ENCODE peak calls at places on chromosome 22, in eight cellular contexts. One of them, this sample, is unnamed.

GRCh38 chr22:47816121-47816915 is 1053.9 kb downstream of the TBC1D22A start:
- DNase-seq in CD8-positive, alpha-beta T cell: no peak
- DNase-seq in heart left ventricle: no peak
- DNase-seq in Panc1: no peak
- DNase-seq in HL-60: no peak
- DNase-seq in BE2C: no peak
- DNase-seq in mammary epithelial cell: no peak
- DNase-seq in lower lobe of right lung: no peak
- DNase-seq in this sample: no peak

GRCh38 chr22:22882033-22882717 is 5.4 kb upstream of the IGLL5 start:
- DNase-seq in CD8-positive, alpha-beta T cell: no peak
- DNase-seq in heart left ventricle: no peak
- DNase-seq in Panc1: no peak
- DNase-seq in HL-60: peak; percentile 42
- DNase-seq in BE2C: no peak
- DNase-seq in mammary epithelial cell: peak; percentile 13
- DNase-seq in lower lobe of right lung: no peak
- DNase-seq in this sample: no peak

GRCh38 chr22:25113316-25113721 is 86.3 kb upstream of the CRYBB3 start:
- DNase-seq in CD8-positive, alpha-beta T cell: no peak
- DNase-seq in heart left ventricle: no peak
- DNase-seq in Panc1: no peak
- DNase-seq in HL-60: no peak
- DNase-seq in BE2C: no peak
- DNase-seq in mammary epithelial cell: peak; percentile 60
- DNase-seq in lower lobe of right lung: peak; percentile 64
- DNase-seq in this sample: no peak

GRCh38 chr22:19519041-19519926 is 4.9 kb downstream of the CLDN5 start:
- DNase-seq in CD8-positive, alpha-beta T cell: no peak
- DNase-seq in heart left ventricle: no peak
- DNase-seq in Panc1: no peak
- DNase-seq in HL-60: no peak
- DNase-seq in BE2C: no peak
- DNase-seq in mammary epithelial cell: no peak
- DNase-seq in lower lobe of right lung: no peak
- DNase-seq in this sample: no peak

GRCh38 chr22:31618471-31619176 is 43.4 kb downstream of the PISD start:
- DNase-seq in CD8-positive, alpha-beta T cell: no peak
- DNase-seq in heart left ventricle: no peak
- DNase-seq in Panc1: no peak
- DNase-seq in HL-60: no peak
- DNase-seq in BE2C: no peak
- DNase-seq in mammary epithelial cell: no peak
- DNase-seq in lower lobe of right lung: no peak
- DNase-seq in this sample: no peak

GRCh38 chr22:34950480-34950879 is 115.5 kb upstream of the ISX start:
- DNase-seq in CD8-positive, alpha-beta T cell: no peak
- DNase-seq in heart left ventricle: no peak
- DNase-seq in Panc1: no peak
- DNase-seq in HL-60: no peak
- DNase-seq in BE2C: no peak
- DNase-seq in mammary epithelial cell: no peak
- DNase-seq in lower lobe of right lung: no peak
- DNase-seq in this sample: no peak

GRCh38 chr22:39257522-39258475 is 13.0 kb upstream of the PDGFB start:
- DNase-seq in CD8-positive, alpha-beta T cell: no peak
- DNase-seq in heart left ventricle: no peak
- DNase-seq in Panc1: no peak
- DNase-seq in HL-60: no peak
- DNase-seq in BE2C: no peak
- DNase-seq in mammary epithelial cell: no peak
- DNase-seq in lower lobe of right lung: no peak
- DNase-seq in this sample: no peak

GRCh38 chr22:31148953-31149627 is 8.8 kb upstream of the PLA2G3 start:
- DNase-seq in CD8-positive, alpha-beta T cell: peak; percentile 18
- DNase-seq in heart left ventricle: peak; percentile 79
- DNase-seq in Panc1: peak; percentile 67
- DNase-seq in HL-60: peak; percentile 16
- DNase-seq in BE2C: peak; percentile 86
- DNase-seq in mammary epithelial cell: peak; percentile 48
- DNase-seq in lower lobe of right lung: peak; percentile 71
- DNase-seq in this sample: no peak

GRCh38 chr22:47448231-47449035 is 686.0 kb downstream of the TBC1D22A start:
- DNase-seq in CD8-positive, alpha-beta T cell: no peak
- DNase-seq in heart left ventricle: no peak
- DNase-seq in Panc1: no peak
- DNase-seq in HL-60: no peak
- DNase-seq in BE2C: no peak
- DNase-seq in mammary epithelial cell: no peak
- DNase-seq in lower lobe of right lung: no peak
- DNase-seq in this sample: no peak

GRCh38 chr22:33440756-33441155 is 382.6 kb upstream of the SYN3 start:
- DNase-seq in CD8-positive, alpha-beta T cell: no peak
- DNase-seq in heart left ventricle: no peak
- DNase-seq in Panc1: no peak
- DNase-seq in HL-60: no peak
- DNase-seq in BE2C: no peak
- DNase-seq in mammary epithelial cell: no peak
- DNase-seq in lower lobe of right lung: no peak
- DNase-seq in this sample: no peak

GRCh38 chr22:31192513-31192912 is 19.6 kb upstream of the LIMK2 start:
- DNase-seq in CD8-positive, alpha-beta T cell: no peak
- DNase-seq in heart left ventricle: no peak
- DNase-seq in Panc1: no peak
- DNase-seq in HL-60: no peak
- DNase-seq in BE2C: no peak
- DNase-seq in mammary epithelial cell: peak; percentile 8
- DNase-seq in lower lobe of right lung: no peak
- DNase-seq in this sample: no peak

GRCh38 chr22:17120281-17120680 is 879 bp downstream of the TMEM121B start:
- DNase-seq in CD8-positive, alpha-beta T cell: peak; percentile 71
- DNase-seq in heart left ventricle: peak; percentile 54
- DNase-seq in Panc1: no peak
- DNase-seq in HL-60: no peak
- DNase-seq in BE2C: no peak
- DNase-seq in mammary epithelial cell: peak; percentile 28
- DNase-seq in lower lobe of right lung: peak; percentile 71
- DNase-seq in this sample: no peak

GRCh38 chr22:28111501-28111900 is 192.4 kb upstream of the PITPNB start:
- DNase-seq in CD8-positive, alpha-beta T cell: no peak
- DNase-seq in heart left ventricle: no peak
- DNase-seq in Panc1: no peak
- DNase-seq in HL-60: no peak
- DNase-seq in BE2C: no peak
- DNase-seq in mammary epithelial cell: no peak
- DNase-seq in lower lobe of right lung: no peak
- DNase-seq in this sample: no peak

DNA sequence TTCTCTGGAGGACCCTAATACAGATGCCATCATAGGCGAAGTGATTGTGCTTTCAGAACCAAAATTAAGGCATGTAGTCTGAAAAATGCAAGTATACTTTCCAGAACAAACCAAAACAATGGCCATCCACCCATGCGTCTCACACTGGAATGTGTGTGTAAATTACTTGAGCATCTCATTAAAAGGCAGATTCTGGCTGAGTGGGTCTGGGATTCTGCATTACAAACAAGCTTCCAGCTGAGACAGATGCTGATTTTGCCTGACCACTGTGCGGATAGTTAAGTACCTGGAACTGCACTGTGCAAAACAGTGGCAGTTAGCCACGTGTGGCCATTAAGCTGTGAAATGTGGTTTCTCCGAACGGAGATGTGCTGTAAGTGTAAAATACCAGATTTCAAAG is 26.2 kb downstream of the RRP7A start:
- DNase-seq in CD8-positive, alpha-beta T cell: no peak
- DNase-seq in heart left ventricle: no peak
- DNase-seq in Panc1: no peak
- DNase-seq in HL-60: no peak
- DNase-seq in BE2C: no peak
- DNase-seq in mammary epithelial cell: no peak
- DNase-seq in lower lobe of right lung: no peak
- DNase-seq in this sample: no peak
- H3K4me3 ChIP-seq in CD8-positive, alpha-beta T cell: no peak overlapping the region
- H3K4me3 ChIP-seq in heart left ventricle: no peak overlapping the region
- H3K4me3 ChIP-seq in Panc1: no peak overlapping the region
- H3K4me3 ChIP-seq in HL-60: no peak overlapping the region
- H3K4me3 ChIP-seq in BE2C: no peak overlapping the region
- H3K4me3 ChIP-seq in mammary epithelial cell: no peak overlapping the region
- H3K4me3 ChIP-seq in lower lobe of right lung: no peak overlapping the region
- H3K4me3 ChIP-seq in this sample: no peak overlapping the region

GRCh38 chr22:29631725-29632124 is 28.3 kb downstream of the NF2 start:
- DNase-seq in CD8-positive, alpha-beta T cell: no peak
- DNase-seq in heart left ventricle: no peak
- DNase-seq in Panc1: no peak
- DNase-seq in HL-60: no peak
- DNase-seq in BE2C: no peak
- DNase-seq in mammary epithelial cell: no peak
- DNase-seq in lower lobe of right lung: no peak
- DNase-seq in this sample: no peak

GRCh38 chr22:29629382-29630179 is 26.1 kb downstream of the NF2 start:
- DNase-seq in CD8-positive, alpha-beta T cell: no peak
- DNase-seq in heart left ventricle: no peak
- DNase-seq in Panc1: no peak
- DNase-seq in HL-60: no peak
- DNase-seq in BE2C: no peak
- DNase-seq in mammary epithelial cell: no peak
- DNase-seq in lower lobe of right lung: no peak
- DNase-seq in this sample: no peak

GRCh38 chr22:29632672-29633071 is 29.2 kb downstream of the NF2 start:
- DNase-seq in CD8-positive, alpha-beta T cell: no peak
- DNase-seq in heart left ventricle: no peak
- DNase-seq in Panc1: no peak
- DNase-seq in HL-60: no peak
- DNase-seq in BE2C: no peak
- DNase-seq in mammary epithelial cell: no peak
- DNase-seq in lower lobe of right lung: no peak
- DNase-seq in this sample: no peak

GRCh38 chr22:29630180-29630498 is 26.7 kb downstream of the NF2 start:
- DNase-seq in CD8-positive, alpha-beta T cell: no peak
- DNase-seq in heart left ventricle: no peak
- DNase-seq in Panc1: no peak
- DNase-seq in HL-60: no peak
- DNase-seq in BE2C: no peak
- DNase-seq in mammary epithelial cell: no peak
- DNase-seq in lower lobe of right lung: no peak
- DNase-seq in this sample: no peak

DNA sequence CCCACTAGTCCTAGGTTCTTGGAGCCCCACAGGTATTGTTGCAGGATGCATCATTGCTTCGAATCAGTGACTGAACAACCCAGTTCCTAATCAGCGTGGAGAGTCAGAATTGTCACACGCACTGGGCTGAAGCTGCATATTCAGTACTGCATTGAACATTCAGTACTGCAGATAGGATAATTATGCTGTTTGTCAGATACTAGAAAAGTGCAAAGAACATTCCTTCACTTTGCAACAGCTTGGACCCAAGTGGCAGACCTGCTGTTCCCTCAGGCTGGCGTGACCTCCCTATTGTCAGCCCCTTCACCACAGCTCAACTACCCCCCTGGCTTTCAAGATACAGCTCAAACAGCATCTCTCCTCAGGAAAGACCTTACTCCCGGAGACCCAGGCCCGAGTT is 27.6 kb downstream of the NF2 start:
- DNase-seq in CD8-positive, alpha-beta T cell: no peak
- DNase-seq in heart left ventricle: no peak
- DNase-seq in Panc1: no peak
- DNase-seq in HL-60: no peak
- DNase-seq in BE2C: no peak
- DNase-seq in mammary epithelial cell: no peak
- DNase-seq in lower lobe of right lung: no peak
- DNase-seq in this sample: no peak
- TF ChIP-seq CTCF in CD8-positive, alpha-beta T cell: no peak
- TF ChIP-seq CTCF in heart left ventricle: no peak
- TF ChIP-seq CTCF in Panc1: no peak
- TF ChIP-seq CTCF in HL-60: no peak
- TF ChIP-seq CTCF in BE2C: no peak
- TF ChIP-seq CTCF in mammary epithelial cell: no peak
- TF ChIP-seq CTCF in lower lobe of right lung: no peak
- TF ChIP-seq CTCF in this sample: no peak

DNA sequence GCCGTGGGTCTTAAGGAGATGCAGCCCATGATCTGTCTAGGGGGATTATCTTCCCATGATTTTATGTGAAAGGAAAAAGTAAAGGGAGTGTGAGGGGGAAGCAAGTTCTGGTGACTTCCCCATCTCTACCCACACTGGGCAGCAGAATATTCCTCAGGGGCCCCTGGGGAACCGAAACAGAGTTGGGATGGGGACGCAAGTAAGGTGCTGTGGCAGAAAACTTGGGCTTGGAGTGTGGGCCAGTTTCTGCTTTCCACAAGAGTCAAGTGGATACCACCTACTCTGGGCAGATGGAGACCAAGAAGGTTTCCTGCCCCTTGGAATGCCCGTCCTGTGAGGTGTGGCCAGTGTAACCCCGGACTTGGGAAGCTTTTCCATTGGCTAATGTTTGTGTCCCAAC is 64.4 kb downstream of the SGSM3 start:
- DNase-seq in CD8-positive, alpha-beta T cell: no peak
- DNase-seq in heart left ventricle: no peak
- DNase-seq in Panc1: no peak
- DNase-seq in HL-60: peak; percentile 54
- DNase-seq in BE2C: no peak
- DNase-seq in mammary epithelial cell: no peak
- DNase-seq in lower lobe of right lung: no peak
- DNase-seq in this sample: no peak
- H3K4me3 ChIP-seq in CD8-positive, alpha-beta T cell: no peak overlapping the region
- H3K4me3 ChIP-seq in heart left ventricle: no peak overlapping the region
- H3K4me3 ChIP-seq in Panc1: no peak overlapping the region
- H3K4me3 ChIP-seq in HL-60: no peak overlapping the region
- H3K4me3 ChIP-seq in BE2C: no peak overlapping the region
- H3K4me3 ChIP-seq in mammary epithelial cell: no peak overlapping the region
- H3K4me3 ChIP-seq in lower lobe of right lung: no peak overlapping the region
- H3K4me3 ChIP-seq in this sample: no peak overlapping the region

DNA sequence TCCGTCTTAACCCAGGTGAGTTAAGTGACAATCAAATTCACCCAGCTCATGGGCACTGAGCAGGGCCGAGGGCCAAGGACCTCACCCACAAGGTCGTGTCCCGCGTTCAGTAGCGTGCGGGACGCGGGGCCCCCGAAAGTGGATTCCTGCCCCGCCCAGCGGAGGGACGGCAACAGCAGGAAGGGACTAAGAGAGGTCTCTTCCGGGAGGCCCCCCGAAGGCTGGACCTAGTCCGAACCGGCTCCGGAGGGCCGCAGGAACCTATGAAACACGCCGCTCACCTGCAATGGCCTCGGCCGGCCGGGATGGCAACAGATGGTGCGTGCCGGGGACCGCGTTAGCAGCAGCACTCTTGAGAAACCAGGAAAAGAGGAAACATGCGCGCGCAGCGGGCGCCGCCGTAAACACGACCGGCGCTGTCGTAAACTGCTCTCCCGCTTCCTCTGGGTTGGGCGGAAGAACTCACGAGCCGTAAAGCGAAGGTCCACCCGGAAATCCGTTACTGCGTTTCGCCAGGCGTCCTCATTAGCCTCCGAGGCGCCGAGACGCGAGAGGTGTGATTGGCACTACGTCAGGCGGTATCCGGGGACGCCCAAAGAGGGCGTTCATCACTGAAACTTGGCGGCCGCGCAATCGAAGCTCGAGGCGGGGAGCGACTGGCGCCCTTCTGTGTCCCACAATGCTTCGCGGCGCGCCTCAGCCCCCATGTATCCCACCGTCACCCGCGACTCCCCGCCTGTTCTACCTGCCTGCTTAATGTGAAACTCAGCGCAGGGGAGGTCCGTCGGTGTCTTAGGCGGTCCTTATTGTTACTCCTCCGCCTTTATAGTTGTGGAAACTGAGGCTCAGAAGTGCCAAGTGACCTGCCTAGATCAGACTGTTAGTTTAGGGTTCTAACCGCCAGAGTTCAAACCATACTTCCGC is at the start of gene EIF3D:
- DNase-seq in CD8-positive, alpha-beta T cell: peak; percentile 96
- DNase-seq in heart left ventricle: peak; percentile 98
- DNase-seq in Panc1: peak; percentile 96
- DNase-seq in HL-60: peak; percentile 100
- DNase-seq in BE2C: peak; percentile 97
- DNase-seq in mammary epithelial cell: peak; percentile 100
- DNase-seq in lower lobe of right lung: peak; percentile 99
- DNase-seq in this sample: peak; percentile 93
- TF ChIP-seq CTCF in CD8-positive, alpha-beta T cell: no peak
- TF ChIP-seq CTCF in heart left ventricle: no peak
- TF ChIP-seq CTCF in Panc1: no peak
- TF ChIP-seq CTCF in HL-60: no peak
- TF ChIP-seq CTCF in BE2C: no peak
- TF ChIP-seq CTCF in mammary epithelial cell: no peak
- TF ChIP-seq CTCF in lower lobe of right lung: no peak
- TF ChIP-seq CTCF in this sample: peak; percentile 1

This sample was measured in epithelial cell of proximal tubule.